ENCODE peak calls at places on chromosomes 5 and 9, in eight cellular contexts. A, C, B, Q, F, P, J and H are unnamed samples.
A peak's percentile ranks its signal among the peaks of the same experiment; 100 is the strongest.

GRCh38 chr9:121299467-121300282 is 31.7 kb downstream of the GSN start:
- DNase-seq in A (peak; percentile 79), C (peak; percentile 57), B (peak; percentile 42), Q (no peak), F (peak; percentile 57), P (no peak), J (peak; percentile 90), H (no peak)

GRCh38 chr5:50328193-50328729 is 112.8 kb downstream of the EMB start:
- DNase-seq in A (no peak), C (no peak), B (no peak), Q (no peak), F (no peak), P (no peak), J (no peak), H (no peak)

GRCh38 chr5:179344301-179345178 is 721 bp downstream of the ADAMTS2 start:
- DNase-seq in A (no peak), C (peak; percentile 23), B (no peak), Q (no peak), F (no peak), P (no peak), J (peak; percentile 80), H (no peak)

GRCh38 chr9:35813434-35814105 is 1.3 kb downstream of the HINT2 start:
- DNase-seq in A (no peak), C (peak; percentile 28), B (peak; percentile 43), Q (no peak), F (no peak), P (no peak), J (no peak), H (no peak)

GRCh38 chr5:124527220-124527991 is 219.0 kb downstream of the ZNF608 start:
- DNase-seq in A (peak; percentile 51), C (peak; percentile 49), B (no peak), Q (no peak), F (no peak), P (no peak), J (no peak), H (peak; percentile 26)

GRCh38 chr9:13555989-13556500 is 276.6 kb upstream of the MPDZ start:
- DNase-seq in A (no peak), C (no peak), B (no peak), Q (no peak), F (no peak), P (no peak), J (no peak), H (no peak)

GRCh38 chr5:125348221-125348692 is 601.8 kb upstream of the ZNF608 start:
- DNase-seq in A (no peak), C (peak; percentile 83), B (no peak), Q (peak; percentile 38), F (no peak), P (no peak), J (no peak), H (peak; percentile 21)

GRCh38 chr9:97462914-97463313 is 38.6 kb upstream of the TMOD1 start:
- DNase-seq in A (no peak), C (no peak), B (no peak), Q (no peak), F (no peak), P (no peak), J (no peak), H (no peak)

GRCh38 chr9:92325991-92326500 is 293 bp downstream of the CENPP start:
- DNase-seq in A (no peak), C (no peak), B (peak; percentile 40), Q (no peak), F (no peak), P (no peak), J (peak; percentile 87), H (no peak)

GRCh38 chr5:68683632-68684035 is 410.2 kb upstream of the SLC30A5 start:
- DNase-seq in A (no peak), C (peak; percentile 92), B (no peak), Q (peak; percentile 16), F (peak; percentile 40), P (no peak), J (peak; percentile 58), H (peak; percentile 95)

GRCh38 chr9:119963798-119964372 is 594.6 kb upstream of the BRINP1 start:
- DNase-seq in A (no peak), C (peak; percentile 87), B (no peak), Q (no peak), F (peak; percentile 34), P (no peak), J (peak; percentile 74), H (peak; percentile 89)

GRCh38 chr5:145479862-145480261 is 355.3 kb downstream of the PRELID2 start:
- DNase-seq in A (no peak), C (peak; percentile 5), B (no peak), Q (no peak), F (no peak), P (no peak), J (no peak), H (no peak)

GRCh38 chr5:178438746-178439260 is 151.4 kb downstream of the COL23A1 start:
- DNase-seq in A (no peak), C (no peak), B (no peak), Q (no peak), F (no peak), P (no peak), J (no peak), H (no peak)

GRCh38 chr5:72281764-72282499 is 38.1 kb downstream of the MRPS27 start:
- DNase-seq in A (no peak), C (peak; percentile 88), B (no peak), Q (no peak), F (no peak), P (no peak), J (no peak), H (peak; percentile 89)

GRCh38 chr5:9156282-9156681 is 389.6 kb downstream of the SEMA5A start:
- DNase-seq in A (peak; percentile 57), C (peak; percentile 60), B (peak; percentile 81), Q (peak; percentile 71), F (no peak), P (no peak), J (no peak), H (peak; percentile 44)

GRCh38 chr5:107566537-107566875 is 104.2 kb downstream of the EFNA5 start:
- DNase-seq in A (no peak), C (peak; percentile 63), B (no peak), Q (no peak), F (no peak), P (no peak), J (no peak), H (no peak)

GRCh38 chr9:106962105-106962504 is 99.1 kb downstream of the ZNF462 start:
- DNase-seq in A (no peak), C (peak; percentile 14), B (no peak), Q (no peak), F (no peak), P (no peak), J (no peak), H (peak; percentile 47)

GRCh38 chr5:54611290-54611951 is 93.9 kb downstream of the SNX18 start:
- DNase-seq in A (no peak), C (no peak), B (no peak), Q (no peak), F (no peak), P (no peak), J (no peak), H (no peak)

GRCh38 chr5:74063821-74064598 is 438.0 kb downstream of the ARHGEF28 start:
- DNase-seq in A (no peak), C (peak; percentile 59), B (no peak), Q (no peak), F (no peak), P (no peak), J (no peak), H (peak; percentile 77)

GRCh38 chr5:39505751-39506150 is 81.0 kb upstream of the DAB2 start:
- DNase-seq in A (no peak), C (no peak), B (no peak), Q (no peak), F (no peak), P (no peak), J (no peak), H (no peak)

GRCh38 chr9:131361202-131361833 is 32.6 kb upstream of the PRRC2B start:
- DNase-seq in A (peak; percentile 71), C (no peak), B (no peak), Q (no peak), F (peak; percentile 60), P (peak; percentile 57), J (peak; percentile 61), H (peak; percentile 13)

GRCh38 chr5:95781101-95781583 is 41.4 kb downstream of the GLRX start:
- DNase-seq in A (peak; percentile 94), C (peak; percentile 91), B (peak; percentile 65), Q (peak; percentile 80), F (peak; percentile 81), P (peak; percentile 73), J (peak; percentile 88), H (peak; percentile 86)

GRCh38 chr5:10607023-10607665 is 43.3 kb downstream of the ANKRD33B start:
- DNase-seq in A (peak; percentile 83), C (peak; percentile 54), B (peak; percentile 54), Q (no peak), F (no peak), P (no peak), J (no peak), H (peak; percentile 76)

GRCh38 chr5:135236951-135237791 is 161.9 kb downstream of the MACROH2A1 start:
- DNase-seq in A (peak; percentile 36), C (no peak), B (peak; percentile 6), Q (no peak), F (no peak), P (no peak), J (peak; percentile 58), H (no peak)

GRCh38 chr9:97638666-97639065 is 5.0 kb downstream of the NCBP1 start:
- DNase-seq in A (no peak), C (no peak), B (no peak), Q (no peak), F (no peak), P (no peak), J (no peak), H (no peak)

GRCh38 chr9:132087438-132088030 is 7.9 kb upstream of the MED27 start:
- DNase-seq in A (no peak), C (no peak), B (no peak), Q (no peak), F (no peak), P (no peak), J (no peak), H (no peak)

GRCh38 chr5:10762178-10762775 is 1.2 kb upstream of the DAP start:
- DNase-seq in A (peak; percentile 63), C (peak; percentile 26), B (no peak), Q (peak; percentile 27), F (peak; percentile 78), P (no peak), J (no peak), H (no peak)

GRCh38 chr9:126862461-126862830 is 2.0 kb downstream of the ZBTB34 start:
- DNase-seq in A (no peak), C (no peak), B (no peak), Q (no peak), F (peak; percentile 65), P (no peak), J (no peak), H (no peak)
- H3K4me3 ChIP-seq in A (peak overlapping the region; percentile 79), C (peak overlapping the region; percentile 89), B (peak overlapping the region; percentile 65), Q (peak overlapping the region; percentile 85), F (peak overlapping the region; percentile 94), P (no peak overlapping the region), J (peak overlapping the region; percentile 83), H (no peak overlapping the region)

GRCh38 chr9:126367646-126368419 is 41.2 kb downstream of the MVB12B start:
- DNase-seq in A (no peak), C (no peak), B (no peak), Q (no peak), F (no peak), P (no peak), J (no peak), H (no peak)
- TF ChIP-seq CTCF in A (no peak), C (no peak), B (no peak), Q (no peak), F (no peak), P (no peak), J (no peak), H (no peak)

GRCh38 chr5:37837101-37838032 is 2.5 kb downstream of the GDNF start:
- DNase-seq in A (peak; percentile 71), C (peak; percentile 77), B (peak; percentile 69), Q (peak; percentile 80), F (peak; percentile 73), P (no peak), J (peak; percentile 91), H (peak; percentile 81)
- H3K4me3 ChIP-seq in A (peak overlapping the region; percentile 57), C (peak overlapping the region; percentile 65), B (peak overlapping the region; percentile 61), Q (peak overlapping the region; percentile 39), F (no peak overlapping the region), P (no peak overlapping the region), J (peak overlapping the region; percentile 56), H (peak overlapping the region; percentile 58)

GRCh38 chr5:77518304-77518703 is 26.2 kb upstream of the WDR41 start:
- DNase-seq in A (no peak), C (peak; percentile 15), B (no peak), Q (no peak), F (no peak), P (no peak), J (no peak), H (no peak)
- TF ChIP-seq CTCF in A (no peak), C (no peak), B (no peak), Q (no peak), F (no peak), P (no peak), J (no peak), H (peak; percentile 12)